ENCODE peak calls at places on chromosomes 13 and 19, in seven cellular contexts. D, Q, R, Z, E, K and I are unnamed samples.

GRCh38 chr13:77741587-77741972 is 44.1 kb downstream of the SLAIN1 start:
- DNase-seq in D (no peak), Q (no peak), R (no peak), Z (no peak), E (no peak), K (no peak), I (no peak)

GRCh38 chr13:106490887-106491321 is 44.6 kb downstream of the EFNB2 start:
- DNase-seq in D (no peak), Q (no peak), R (no peak), Z (no peak), E (no peak), K (no peak), I (no peak)

GRCh38 chr13:75762066-75762937 is 126.2 kb downstream of the LMO7 start:
- DNase-seq in D (no peak), Q (peak), R (peak), Z (no peak), E (no peak), K (no peak), I (peak)

GRCh38 chr13:30504081-30504480 is 38.3 kb upstream of the HMGB1 start:
- DNase-seq in D (no peak), Q (no peak), R (no peak), Z (peak), E (no peak), K (no peak), I (no peak)

GRCh38 chr19:45773384-45773783 is 4.3 kb upstream of the SIX5 start:
- DNase-seq in D (no peak), Q (no peak), R (no peak), Z (no peak), E (no peak), K (no peak), I (no peak)

GRCh38 chr19:29273000-29273691 is 60.2 kb upstream of the UQCRFS1 start:
- DNase-seq in D (no peak), Q (no peak), R (no peak), Z (no peak), E (no peak), K (no peak), I (no peak)

GRCh38 chr13:28716511-28716910 is 2.3 kb downstream of the SLC46A3 start:
- DNase-seq in D (peak), Q (peak), R (peak), Z (peak), E (no peak), K (no peak), I (peak)

GRCh38 chr19:49497047-49497789 is 984 bp downstream of the RPS11 start:
- DNase-seq in D (peak), Q (peak), R (peak), Z (peak), E (peak), K (no peak), I (peak)

GRCh38 chr19:30371157-30371845 is 883 bp upstream of the ZNF536 start:
- DNase-seq in D (no peak), Q (no peak), R (no peak), Z (no peak), E (no peak), K (no peak), I (no peak)

GRCh38 chr13:51225034-51225433 is 2.8 kb downstream of the FAM124A start:
- DNase-seq in D (no peak), Q (no peak), R (no peak), Z (peak), E (no peak), K (no peak), I (peak)

GRCh38 chr13:60047943-60048342 is 115.8 kb downstream of the DIAPH3 start:
- DNase-seq in D (no peak), Q (no peak), R (no peak), Z (peak), E (no peak), K (no peak), I (peak)

GRCh38 chr19:13430790-13431582 is 75.3 kb downstream of the CACNA1A start:
- DNase-seq in D (peak), Q (peak), R (peak), Z (peak), E (peak), K (no peak), I (peak)

GRCh38 chr13:113369881-113370280 is 6.0 kb upstream of the GRTP1 start:
- DNase-seq in D (no peak), Q (no peak), R (no peak), Z (no peak), E (no peak), K (no peak), I (no peak)

GRCh38 chr13:75803175-75803611 is 167.1 kb downstream of the LMO7 start:
- DNase-seq in D (peak), Q (peak), R (no peak), Z (no peak), E (no peak), K (no peak), I (no peak)

GRCh38 chr13:40599722-40600121 is 66.7 kb downstream of the FOXO1 start:
- DNase-seq in D (no peak), Q (no peak), R (no peak), Z (no peak), E (no peak), K (no peak), I (no peak)

GRCh38 chr19:44752816-44753618 is 4.5 kb downstream of the BCL3 start:
- DNase-seq in D (peak), Q (peak), R (peak), Z (peak), E (peak), K (peak), I (peak)

GRCh38 chr13:51785592-51786424 is 18.2 kb downstream of the DHRS12 start:
- DNase-seq in D (no peak), Q (peak), R (peak), Z (peak), E (peak), K (no peak), I (no peak)

GRCh38 chr19:49422407-49423277 is 599 bp downstream of the PTH2 start:
- DNase-seq in D (no peak), Q (peak), R (peak), Z (peak), E (no peak), K (no peak), I (peak)

GRCh38 chr19:14703833-14704232 is 14.0 kb downstream of the ZNF333 start:
- DNase-seq in D (no peak), Q (no peak), R (no peak), Z (no peak), E (no peak), K (no peak), I (no peak)

DNA sequence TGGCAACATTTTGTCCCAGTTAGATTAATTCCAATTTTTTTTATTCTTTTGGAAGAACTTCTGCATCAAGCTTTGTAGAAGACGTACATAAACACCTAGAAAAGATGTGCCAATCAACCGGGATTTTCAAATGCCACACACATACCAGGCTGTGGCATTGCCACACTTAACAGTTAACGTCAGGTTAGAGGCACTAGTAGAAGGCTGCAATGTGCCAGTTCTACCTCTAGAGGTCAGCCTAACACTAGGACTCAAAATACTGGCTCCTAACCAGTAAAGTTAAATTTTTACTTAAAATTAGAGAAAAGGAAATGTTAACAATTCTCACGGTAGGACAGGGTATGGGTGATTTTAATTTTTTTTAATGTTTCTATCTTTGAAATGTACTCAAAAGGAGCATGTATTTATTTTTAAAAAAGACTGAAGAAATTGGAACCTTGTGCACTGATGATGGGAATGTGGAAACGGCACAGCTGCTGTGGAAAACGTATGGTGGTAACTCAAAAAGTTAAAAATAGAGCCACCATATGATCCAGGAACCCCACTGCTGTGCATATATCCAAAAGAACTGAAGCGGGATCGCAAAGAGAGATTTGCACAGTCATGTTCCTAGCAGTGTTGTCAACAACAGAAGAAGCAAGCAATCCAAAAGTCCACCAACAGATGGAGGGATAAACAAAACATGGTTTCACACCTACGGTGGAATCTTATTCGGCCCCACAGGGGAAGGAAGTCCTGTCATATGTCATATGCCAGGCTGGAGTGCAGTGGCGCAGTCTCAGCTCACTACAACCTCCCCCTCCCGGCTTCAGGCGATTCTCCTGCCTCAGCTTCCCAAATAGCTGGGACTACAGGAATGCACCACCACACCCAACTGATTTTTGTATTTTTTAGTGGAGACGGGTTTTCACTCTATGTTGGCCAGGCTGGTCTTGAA is 30.3 kb downstream of the CRYL1 start:
- DNase-seq in D (peak), Q (peak), R (peak), Z (peak), E (peak), K (peak), I (peak)
- H3K4me3 ChIP-seq in D (no peak), Q (no peak), R (no peak), Z (no peak), E (no peak), K (peak), I (no peak)

DNA sequence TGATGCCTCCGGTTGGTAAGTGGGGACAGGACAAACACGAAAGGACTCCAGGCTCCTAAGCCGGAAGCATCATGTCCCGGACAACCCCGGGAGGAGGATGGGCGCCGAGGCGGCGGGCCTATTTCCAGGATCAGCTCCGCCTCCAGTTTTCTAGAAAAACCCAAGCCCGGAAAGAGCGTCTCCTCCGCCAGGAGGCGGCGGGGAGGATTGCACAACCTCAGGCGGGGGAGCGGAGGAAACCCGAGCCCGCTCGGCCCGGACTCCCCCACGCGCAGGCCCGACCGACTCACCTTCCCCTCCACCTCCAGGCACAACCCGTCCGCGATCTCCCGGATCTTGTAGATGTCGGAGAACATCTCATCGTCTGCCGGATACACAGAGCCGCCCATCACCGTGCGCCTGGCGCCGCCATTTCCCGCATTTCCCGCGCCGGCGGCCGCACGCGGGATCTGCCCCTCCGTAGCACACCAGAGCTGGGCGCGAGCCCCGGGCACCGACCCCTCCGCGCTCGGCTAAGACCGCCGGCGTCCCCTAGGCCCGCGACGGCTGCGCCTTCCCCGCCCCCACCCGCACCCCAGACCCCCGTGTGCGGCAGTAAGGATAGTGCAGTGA is 455 bp downstream of the TPT1 start:
- DNase-seq in D (peak), Q (peak), R (peak), Z (peak), E (peak), K (no peak), I (peak)
- TF ChIP-seq CTCF in D (peak), Q (peak), R (peak), Z (peak), E (peak), K (peak), I (peak)

GRCh38 chr19:38877781-38878574 is at the start of gene RINL:
- DNase-seq in D (peak), Q (peak), R (peak), Z (no peak), E (no peak), K (no peak), I (no peak)
- H3K4me3 ChIP-seq in D (no peak), Q (no peak), R (no peak), Z (no peak), E (no peak), K (no peak), I (no peak)

GRCh38 chr19:11225172-11225571 is 14.2 kb upstream of the ANGPTL8 start:
- DNase-seq in D (no peak), Q (no peak), R (no peak), Z (no peak), E (peak), K (no peak), I (no peak)

GRCh38 chr19:11224429-11224828 is 15.0 kb upstream of the ANGPTL8 start:
- DNase-seq in D (no peak), Q (no peak), R (no peak), Z (no peak), E (no peak), K (no peak), I (no peak)

GRCh38 chr19:11226716-11227166 is 12.7 kb upstream of the ANGPTL8 start:
- DNase-seq in D (no peak), Q (no peak), R (no peak), Z (no peak), E (no peak), K (no peak), I (no peak)

GRCh38 chr19:11225815-11226214 is 13.6 kb upstream of the ANGPTL8 start:
- DNase-seq in D (no peak), Q (no peak), R (no peak), Z (no peak), E (no peak), K (no peak), I (no peak)

DNA sequence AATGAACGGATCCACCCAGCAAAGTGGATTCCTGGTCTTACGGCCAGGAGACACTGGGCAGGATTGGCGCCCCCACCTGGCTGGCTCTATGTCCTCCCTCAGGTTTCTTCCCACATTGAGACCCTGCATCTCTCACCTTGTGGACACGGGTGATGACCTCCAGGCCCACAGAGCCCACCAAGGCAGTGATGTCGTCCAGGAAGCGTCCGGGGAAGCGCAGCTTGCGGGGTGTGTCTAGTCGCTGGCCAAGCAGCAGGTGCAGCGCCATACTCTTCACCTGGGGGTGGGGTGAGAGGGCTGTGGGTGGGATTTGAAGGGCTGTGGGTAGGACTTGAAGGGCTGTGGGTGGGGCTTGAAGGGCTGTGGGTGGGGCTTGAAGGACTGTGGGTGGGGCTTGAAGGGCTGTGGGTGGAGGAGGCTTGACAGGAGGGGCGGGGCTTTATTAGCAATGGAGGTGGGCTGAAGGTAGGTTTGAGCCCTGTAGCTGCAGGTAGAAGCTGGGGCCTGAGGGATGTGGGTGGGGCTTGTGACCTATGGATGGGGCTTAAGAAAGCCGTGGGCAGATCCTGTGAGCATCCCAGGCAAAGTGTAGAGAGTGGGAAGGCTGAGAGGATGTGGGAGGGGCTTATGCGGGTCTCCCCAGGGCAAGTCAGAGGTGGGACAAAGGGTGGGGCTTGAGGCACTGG is 12.1 kb upstream of the ANGPTL8 start:
- DNase-seq in D (no peak), Q (no peak), R (no peak), Z (peak), E (no peak), K (no peak), I (peak)
- TF ChIP-seq CTCF in D (no peak), Q (no peak), R (no peak), Z (peak), E (no peak), K (no peak), I (peak)

DNA sequence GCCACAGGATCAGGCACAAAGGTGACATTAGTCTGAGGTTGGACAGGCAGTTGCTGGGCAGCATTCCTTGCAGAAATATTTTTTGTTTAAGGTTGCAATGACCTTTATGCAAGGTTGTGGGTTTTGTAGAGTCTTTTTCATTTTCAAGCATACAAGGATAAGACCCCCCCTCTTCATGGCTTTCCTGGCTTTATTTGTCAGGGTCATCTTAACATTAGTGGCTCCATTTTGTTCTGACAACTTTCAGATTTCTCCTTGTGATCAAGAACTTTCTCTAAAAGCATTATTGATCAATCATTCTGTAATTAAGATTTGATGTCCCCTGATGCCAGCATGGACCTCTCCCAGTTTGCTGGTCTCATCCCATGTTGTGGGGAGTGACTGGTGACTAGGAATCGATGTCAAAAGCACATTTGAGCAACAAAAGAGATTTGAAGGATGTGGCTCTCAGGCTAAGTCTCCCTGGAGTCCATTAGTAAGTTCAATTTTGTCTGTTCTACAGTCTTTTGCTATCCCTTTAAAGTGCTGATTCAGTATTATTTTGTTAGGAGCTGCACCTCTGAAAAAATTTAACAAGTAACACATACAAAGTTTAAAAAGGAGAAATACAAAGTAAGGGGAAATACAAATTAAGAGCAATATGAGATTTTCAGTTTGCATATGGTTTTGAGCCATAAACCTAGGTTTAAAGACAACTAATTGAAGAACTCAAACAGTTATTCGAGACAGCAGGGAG is 5.3 kb downstream of the CARD8 start:
- DNase-seq in D (no peak), Q (no peak), R (no peak), Z (no peak), E (no peak), K (no peak), I (no peak)
- H3K4me3 ChIP-seq in D (no peak), Q (no peak), R (no peak), Z (no peak), E (no peak), K (no peak), I (no peak)

GRCh38 chr19:40400521-40400920 is 10.5 kb upstream of the HIPK4 start:
- DNase-seq in D (no peak), Q (no peak), R (no peak), Z (no peak), E (no peak), K (no peak), I (no peak)

GRCh38 chr19:40407714-40408600 is 5.2 kb downstream of the PRX start:
- DNase-seq in D (no peak), Q (peak), R (no peak), Z (no peak), E (no peak), K (no peak), I (no peak)

GRCh38 chr19:40397568-40397906 is 7.6 kb upstream of the HIPK4 start:
- DNase-seq in D (no peak), Q (no peak), R (no peak), Z (no peak), E (no peak), K (no peak), I (no peak)

GRCh38 chr19:40398417-40399056 is 8.6 kb upstream of the HIPK4 start:
- DNase-seq in D (peak), Q (peak), R (peak), Z (no peak), E (no peak), K (no peak), I (peak)

DNA sequence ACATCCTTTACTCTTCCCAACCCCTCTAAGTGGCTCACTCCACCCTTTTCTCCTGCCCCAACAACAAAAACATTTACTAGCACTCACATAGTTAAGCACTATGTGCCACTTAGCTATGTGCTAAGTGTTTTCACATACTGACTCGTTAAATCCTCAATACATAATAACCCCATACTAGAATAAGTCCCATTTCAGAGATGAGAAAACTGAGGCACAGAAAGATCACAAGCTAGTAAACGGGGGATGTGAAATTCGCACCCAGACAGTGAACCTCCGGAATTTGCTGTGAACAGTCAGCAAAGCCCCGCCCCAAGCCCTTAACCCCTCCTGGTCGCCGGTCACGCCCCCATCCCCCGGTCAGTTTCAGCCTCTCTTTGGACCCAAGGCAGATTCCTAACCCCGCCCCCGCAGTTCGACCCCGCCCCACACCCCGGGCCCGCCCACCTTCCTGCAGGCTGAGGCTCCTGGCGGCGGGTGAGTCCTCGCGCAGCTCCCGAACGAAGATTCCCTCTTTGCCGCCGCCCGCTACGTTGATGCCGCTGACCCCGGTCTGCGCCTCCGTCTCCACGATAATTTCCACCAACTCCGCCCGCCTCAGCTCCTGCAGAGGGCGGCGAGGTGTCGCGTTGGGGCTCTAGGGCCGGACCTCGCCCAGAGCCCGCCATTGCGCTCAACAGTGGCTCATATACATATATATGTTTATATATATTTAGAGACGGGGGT is 9.8 kb downstream of the PRX start:
- DNase-seq in D (peak), Q (peak), R (peak), Z (peak), E (peak), K (peak), I (peak)
- TF ChIP-seq CTCF in D (no peak), Q (no peak), R (peak), Z (no peak), E (no peak), K (no peak), I (no peak)

GRCh38 chr19:40611096-40611495 is 9.9 kb downstream of the LTBP4 start:
- DNase-seq in D (peak), Q (peak), R (no peak), Z (no peak), E (no peak), K (no peak), I (peak)

GRCh38 chr19:40608957-40609356 is 7.8 kb downstream of the LTBP4 start:
- DNase-seq in D (no peak), Q (no peak), R (no peak), Z (no peak), E (no peak), K (no peak), I (no peak)

GRCh38 chr19:40611900-40612698 is 10.9 kb downstream of the LTBP4 start:
- DNase-seq in D (no peak), Q (peak), R (no peak), Z (no peak), E (no peak), K (no peak), I (no peak)

GRCh38 chr19:40609561-40610395 is 8.6 kb downstream of the LTBP4 start:
- DNase-seq in D (peak), Q (peak), R (peak), Z (peak), E (peak), K (no peak), I (peak)

GRCh38 chr19:40610396-40611064 is 9.4 kb downstream of the LTBP4 start:
- DNase-seq in D (peak), Q (peak), R (no peak), Z (no peak), E (peak), K (no peak), I (peak)
- H3K4me3 ChIP-seq in D (no peak), Q (no peak), R (no peak), Z (no peak), E (peak), K (peak), I (peak)